ENCODE peak calls at places on chromosomes 13 and 19, in six cellular contexts. X is CD4-positive, CD25-positive, alpha-beta regulatory T cell; Y is A549; D is cardiac muscle cell; R is body of pancreas; A is neuronal stem cell. N is an unnamed sample.
A peak's percentile ranks its signal among the peaks of the same experiment; 100 is the strongest.

GRCh38 chr13:73913043-73913740 is 221.0 kb downstream of the KLF12 start:
- DNase-seq in X (no peak), Y (no peak), D (no peak), R (no peak), A (no peak), N (no peak)

GRCh38 chr13:98997738-98998641 is 20.1 kb upstream of the DOCK9 start:
- DNase-seq in X (no peak), Y (peak; percentile 17), D (no peak), R (no peak), A (no peak), N (peak; percentile 25)

GRCh38 chr19:34475026-34475974 is 6.3 kb upstream of the WTIP start:
- DNase-seq in X (no peak), Y (peak; percentile 52), D (no peak), R (no peak), A (no peak), N (no peak)

GRCh38 chr13:44323754-44324153 is 49.9 kb upstream of the SERP2 start:
- DNase-seq in X (no peak), Y (no peak), D (no peak), R (no peak), A (no peak), N (no peak)

GRCh38 chr19:40621966-40622772 is 21.0 kb downstream of the LTBP4 start:
- DNase-seq in X (no peak), Y (no peak), D (no peak), R (no peak), A (no peak), N (no peak)

GRCh38 chr19:33302974-33303790 is 848 bp upstream of the CEBPA start:
- DNase-seq in X (no peak), Y (peak; percentile 73), D (peak; percentile 86), R (peak; percentile 68), A (no peak), N (peak; percentile 48)

GRCh38 chr19:28351761-28352160 is 861.2 kb downstream of the UQCRFS1 start:
- DNase-seq in X (no peak), Y (no peak), D (no peak), R (no peak), A (no peak), N (no peak)

GRCh38 chr13:37375724-37376123 is 222.8 kb downstream of the POSTN start:
- DNase-seq in X (no peak), Y (no peak), D (no peak), R (no peak), A (no peak), N (no peak)

GRCh38 chr13:43061496-43062280 is 38.3 kb downstream of the DNAJC15 start:
- DNase-seq in X (no peak), Y (no peak), D (no peak), R (no peak), A (no peak), N (no peak)

GRCh38 chr19:48315712-48316111 is 9.6 kb upstream of the EMP3 start:
- DNase-seq in X (no peak), Y (no peak), D (no peak), R (no peak), A (no peak), N (no peak)

GRCh38 chr19:19214892-19215291 is 3.1 kb downstream of the NCAN start:
- DNase-seq in X (no peak), Y (no peak), D (peak; percentile 86), R (peak; percentile 31), A (peak; percentile 82), N (no peak)

GRCh38 chr13:108226184-108226583 is 8.0 kb downstream of the ABHD13 start:
- DNase-seq in X (no peak), Y (no peak), D (peak; percentile 73), R (no peak), A (no peak), N (peak; percentile 29)

GRCh38 chr13:59345316-59345715 is 818.4 kb downstream of the DIAPH3 start:
- DNase-seq in X (no peak), Y (no peak), D (no peak), R (peak; percentile 77), A (no peak), N (no peak)

GRCh38 chr19:3265432-3265831 is 41.0 kb downstream of the CELF5 start:
- DNase-seq in X (no peak), Y (no peak), D (no peak), R (no peak), A (no peak), N (no peak)

GRCh38 chr13:37587236-37587635 is 11.3 kb downstream of the POSTN start:
- DNase-seq in X (no peak), Y (no peak), D (no peak), R (no peak), A (no peak), N (no peak)

GRCh38 chr13:111029957-111030609 is 85.0 kb upstream of the ARHGEF7 start:
- DNase-seq in X (no peak), Y (no peak), D (no peak), R (no peak), A (no peak), N (no peak)

GRCh38 chr13:76791290-76791664 is 94.9 kb downstream of the KCTD12 start:
- DNase-seq in X (no peak), Y (no peak), D (peak; percentile 39), R (no peak), A (no peak), N (no peak)

GRCh38 chr19:46911456-46911855 is 50.7 kb downstream of the ARHGAP35 start:
- DNase-seq in X (no peak), Y (no peak), D (no peak), R (no peak), A (no peak), N (no peak)

GRCh38 chr19:46913198-46913851 is 52.5 kb downstream of the ARHGAP35 start:
- DNase-seq in X (no peak), Y (no peak), D (peak; percentile 70), R (no peak), A (no peak), N (no peak)

GRCh38 chr19:46915386-46915785 is 54.6 kb downstream of the ARHGAP35 start:
- DNase-seq in X (no peak), Y (no peak), D (no peak), R (no peak), A (no peak), N (no peak)

GRCh38 chr19:46916971-46917370 is 56.2 kb downstream of the ARHGAP35 start:
- DNase-seq in X (no peak), Y (no peak), D (no peak), R (no peak), A (no peak), N (no peak)

GRCh38 chr19:46913852-46914430 is 53.1 kb downstream of the ARHGAP35 start:
- DNase-seq in X (no peak), Y (peak; percentile 38), D (no peak), R (no peak), A (no peak), N (peak; percentile 27)
- H3K4me3 ChIP-seq in X (peak overlapping the region; percentile 37), Y (peak overlapping the region; percentile 10), D (no peak overlapping the region), R (no peak overlapping the region), A (no peak overlapping the region), N (no peak overlapping the region)

DNA sequence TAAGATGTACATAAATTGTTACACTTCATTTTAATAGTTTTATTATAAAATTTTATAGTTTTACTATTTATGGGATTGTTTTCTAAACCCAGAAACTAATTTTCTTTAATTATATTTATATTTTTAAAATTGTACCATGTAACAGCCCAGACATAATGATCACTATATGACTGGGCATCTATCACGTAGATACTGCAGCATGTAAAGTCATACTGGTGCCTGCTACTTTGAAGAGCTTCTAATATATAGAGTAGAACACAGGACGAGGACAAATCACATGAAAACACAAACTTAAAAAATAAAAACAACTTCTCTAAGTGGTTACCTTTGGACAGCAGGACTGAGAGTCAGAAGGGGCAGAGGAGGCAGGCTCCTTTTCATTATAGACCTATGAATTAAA is 5.3 kb downstream of the ELF1 start:
- DNase-seq in X (no peak), Y (no peak), D (no peak), R (no peak), A (no peak), N (no peak)
- H3K4me1 ChIP-seq in X (peaks cover 69% of the 10 kb centered on the region), Y (peaks cover 26% of the 10 kb centered on the region), D (peaks cover under 1% of the 10 kb centered on the region), R (peaks cover 54% of the 10 kb centered on the region), A (peaks cover 1% of the 10 kb centered on the region), N (no peaks in the 10 kb centered on the region)

DNA sequence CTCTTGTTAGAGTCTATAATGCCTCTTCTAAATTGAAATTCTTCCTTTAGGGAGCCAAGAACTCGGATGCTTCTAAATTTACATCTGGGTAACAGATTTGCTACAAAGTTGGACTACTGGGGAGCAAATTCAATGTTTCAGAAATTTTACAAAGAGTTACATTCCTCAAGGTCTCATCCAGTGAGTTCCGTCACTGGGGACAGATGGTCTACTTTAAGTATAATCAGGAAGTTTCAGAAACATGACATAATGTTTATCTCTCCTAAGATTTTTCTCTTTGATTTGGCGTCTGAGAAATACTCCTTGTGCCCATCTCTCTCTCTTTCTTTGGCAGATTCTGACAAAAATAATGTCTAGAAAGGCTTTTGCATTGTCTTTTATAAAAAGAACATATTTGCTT is 81.5 kb upstream of the MBNL2 start:
- DNase-seq in X (no peak), Y (no peak), D (no peak), R (no peak), A (no peak), N (no peak)
- H3K4me3 ChIP-seq in X (no peak overlapping the region), Y (no peak overlapping the region), D (no peak overlapping the region), R (no peak overlapping the region), A (no peak overlapping the region), N (no peak overlapping the region)

GRCh38 chr19:56084835-56085536 is 36.1 kb downstream of the ZNF787 start:
- DNase-seq in X (no peak), Y (no peak), D (no peak), R (no peak), A (no peak), N (no peak)
- H3K4me1 ChIP-seq in X (peaks cover 9% of the 10 kb centered on the region), Y (no peaks in the 10 kb centered on the region), D (no peaks in the 10 kb centered on the region), R (peaks cover 10% of the 10 kb centered on the region), A (peaks cover 12% of the 10 kb centered on the region), N (no peaks in the 10 kb centered on the region)

GRCh38 chr13:28530729-28531194 is 35.8 kb upstream of the FLT1 start:
- DNase-seq in X (no peak), Y (no peak), D (no peak), R (no peak), A (no peak), N (no peak)

GRCh38 chr13:28531956-28532225 is 37.0 kb upstream of the FLT1 start:
- DNase-seq in X (no peak), Y (no peak), D (no peak), R (no peak), A (no peak), N (no peak)

GRCh38 chr13:28532226-28533048 is 37.5 kb upstream of the FLT1 start:
- DNase-seq in X (no peak), Y (no peak), D (peak; percentile 57), R (no peak), A (peak; percentile 47), N (peak; percentile 32)

GRCh38 chr13:28529836-28530235 is 34.9 kb upstream of the FLT1 start:
- DNase-seq in X (no peak), Y (no peak), D (no peak), R (no peak), A (no peak), N (peak; percentile 68)

DNA sequence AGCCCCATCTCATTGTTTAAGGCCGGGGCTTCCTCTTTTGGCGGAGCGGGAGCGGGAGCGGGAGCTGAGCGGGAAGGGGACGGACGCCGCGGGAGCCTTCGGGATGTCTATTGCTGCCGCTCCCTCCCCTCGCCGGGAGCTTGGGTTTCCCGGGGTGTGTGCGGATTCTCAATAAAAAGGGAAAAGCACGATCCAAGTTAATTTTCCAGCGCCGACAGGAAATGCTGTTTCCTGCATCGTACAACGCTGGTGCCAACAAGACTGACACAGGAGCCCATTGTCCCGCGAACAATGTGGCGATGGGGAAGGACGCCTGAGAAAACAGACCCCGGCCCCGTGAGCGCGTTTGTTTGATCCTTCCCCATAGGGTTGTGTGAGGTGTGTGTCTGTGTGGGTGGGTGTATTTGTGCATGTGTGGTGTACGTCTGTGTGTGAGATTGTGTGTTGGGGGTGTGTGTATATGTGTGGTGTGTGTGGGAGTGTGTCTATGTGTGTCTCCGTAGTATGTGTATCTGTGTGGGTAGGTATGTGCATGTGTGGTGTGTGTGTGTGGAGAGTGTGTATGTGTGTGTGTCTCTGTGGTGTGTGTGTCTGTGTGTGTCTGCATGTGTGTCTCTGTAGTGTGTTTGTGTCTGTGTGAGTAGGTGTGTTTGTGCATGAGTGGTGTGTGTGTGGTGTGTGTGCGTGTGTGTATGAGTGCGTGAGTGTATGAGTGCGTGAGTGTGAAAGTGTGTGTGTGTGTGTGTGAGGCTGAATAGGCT is 36.4 kb upstream of the FLT1 start:
- DNase-seq in X (no peak), Y (no peak), D (peak; percentile 40), R (no peak), A (peak; percentile 37), N (peak; percentile 22)
- H3K4me3 ChIP-seq in X (no peak overlapping the region), Y (no peak overlapping the region), D (peak overlapping the region; percentile 58), R (no peak overlapping the region), A (peak overlapping the region; percentile 79), N (no peak overlapping the region)

N was measured in small intestine.